ENCODE peak calls at places on chromosome 18, in five cellular contexts. One of them, this sample, is unnamed.

GRCh38 chr18:22728016-22728415 is 205.1 kb upstream of the RBBP8 start:
- DNase-seq in tibial artery: no peak
- DNase-seq in hepatocyte: peak; percentile 51
- DNase-seq in LoVo: no peak
- DNase-seq in AG08396: no peak
- DNase-seq in this sample: no peak

GRCh38 chr18:80023173-80023572 is 11.1 kb upstream of the RBFA start:
- DNase-seq in tibial artery: no peak
- DNase-seq in hepatocyte: no peak
- DNase-seq in LoVo: no peak
- DNase-seq in AG08396: no peak
- DNase-seq in this sample: no peak

GRCh38 chr18:22932885-22933205 is 283 bp upstream of the RBBP8 start:
- DNase-seq in tibial artery: no peak
- DNase-seq in hepatocyte: no peak
- DNase-seq in LoVo: no peak
- DNase-seq in AG08396: no peak
- DNase-seq in this sample: no peak

GRCh38 chr18:904135-905090 is at the start of gene ADCYAP1:
- DNase-seq in tibial artery: no peak
- DNase-seq in hepatocyte: peak; percentile 31
- DNase-seq in LoVo: no peak
- DNase-seq in AG08396: peak; percentile 28
- DNase-seq in this sample: peak; percentile 44

GRCh38 chr18:51191139-51191717 is 6.3 kb downstream of the MEX3C start:
- DNase-seq in tibial artery: no peak
- DNase-seq in hepatocyte: no peak
- DNase-seq in LoVo: no peak
- DNase-seq in AG08396: peak; percentile 9
- DNase-seq in this sample: no peak

GRCh38 chr18:73842795-73843394 is 304.7 kb downstream of the FBXO15 start:
- DNase-seq in tibial artery: no peak
- DNase-seq in hepatocyte: peak; percentile 76
- DNase-seq in LoVo: peak; percentile 48
- DNase-seq in AG08396: peak; percentile 65
- DNase-seq in this sample: peak; percentile 48

GRCh38 chr18:7038330-7038846 is 79.2 kb downstream of the LAMA1 start:
- DNase-seq in tibial artery: peak; percentile 94
- DNase-seq in hepatocyte: peak; percentile 69
- DNase-seq in LoVo: peak; percentile 4
- DNase-seq in AG08396: peak; percentile 86
- DNase-seq in this sample: peak; percentile 99

GRCh38 chr18:36519358-36519757 is 221.8 kb downstream of the FHOD3 start:
- DNase-seq in tibial artery: no peak
- DNase-seq in hepatocyte: no peak
- DNase-seq in LoVo: peak; percentile 2
- DNase-seq in AG08396: peak; percentile 13
- DNase-seq in this sample: peak; percentile 22

GRCh38 chr18:8938817-8939216 is 163.7 kb upstream of the NDUFV2 start:
- DNase-seq in tibial artery: no peak
- DNase-seq in hepatocyte: no peak
- DNase-seq in LoVo: no peak
- DNase-seq in AG08396: no peak
- DNase-seq in this sample: no peak

GRCh38 chr18:77129150-77129551 is 3.4 kb downstream of the MBP start:
- DNase-seq in tibial artery: peak; percentile 68
- DNase-seq in hepatocyte: peak; percentile 35
- DNase-seq in LoVo: peak; percentile 25
- DNase-seq in AG08396: no peak
- DNase-seq in this sample: peak; percentile 93

GRCh38 chr18:53527365-53527764 is 697.1 kb downstream of the MBD2 start:
- DNase-seq in tibial artery: no peak
- DNase-seq in hepatocyte: no peak
- DNase-seq in LoVo: no peak
- DNase-seq in AG08396: no peak
- DNase-seq in this sample: no peak

GRCh38 chr18:13608791-13609552 is 117.4 kb downstream of the FAM210A start:
- DNase-seq in tibial artery: no peak
- DNase-seq in hepatocyte: no peak
- DNase-seq in LoVo: no peak
- DNase-seq in AG08396: no peak
- DNase-seq in this sample: no peak

GRCh38 chr18:37483221-37483971 is 82.2 kb downstream of the CELF4 start:
- DNase-seq in tibial artery: no peak
- DNase-seq in hepatocyte: peak; percentile 71
- DNase-seq in LoVo: no peak
- DNase-seq in AG08396: peak; percentile 39
- DNase-seq in this sample: peak; percentile 58

GRCh38 chr18:306608-307255 is 38.9 kb upstream of the THOC1 start:
- DNase-seq in tibial artery: no peak
- DNase-seq in hepatocyte: peak; percentile 16
- DNase-seq in LoVo: no peak
- DNase-seq in AG08396: no peak
- DNase-seq in this sample: no peak

GRCh38 chr18:45173799-45174519 is 441.3 kb upstream of the SLC14A2 start:
- DNase-seq in tibial artery: no peak
- DNase-seq in hepatocyte: no peak
- DNase-seq in LoVo: no peak
- DNase-seq in AG08396: no peak
- DNase-seq in this sample: no peak

This sample was measured in foreskin fibroblast.